ENCODE peak calls at places on chromosomes 6 and 20, in four cellular contexts. One of them, this sample, is unnamed.

GRCh38 chr6:31125586-31126363 is 5.5 kb upstream of the CDSN start:
- DNase-seq in K562: no peak
- DNase-seq in HepG2: no peak
- DNase-seq in GM12878: no peak
- DNase-seq in this sample: no peak

GRCh38 chr6:20542927-20543602 is 8.8 kb downstream of the CDKAL1 start:
- DNase-seq in K562: no peak
- DNase-seq in HepG2: peak; percentile 76
- DNase-seq in GM12878: peak; percentile 85
- DNase-seq in this sample: no peak

GRCh38 chr20:41309817-41310216 is 7.7 kb downstream of the ZHX3 start:
- DNase-seq in K562: no peak
- DNase-seq in HepG2: no peak
- DNase-seq in GM12878: no peak
- DNase-seq in this sample: no peak

GRCh38 chr20:4135385-4136077 is 120.2 kb upstream of the RNF24 start:
- DNase-seq in K562: peak; percentile 55
- DNase-seq in HepG2: peak; percentile 99
- DNase-seq in GM12878: no peak
- DNase-seq in this sample: no peak

GRCh38 chr6:40210628-40211056 is 276.4 kb upstream of the MOCS1 start:
- DNase-seq in K562: no peak
- DNase-seq in HepG2: no peak
- DNase-seq in GM12878: no peak
- DNase-seq in this sample: no peak

GRCh38 chr6:47203266-47203967 is 106.3 kb downstream of the TNFRSF21 start:
- DNase-seq in K562: no peak
- DNase-seq in HepG2: no peak
- DNase-seq in GM12878: peak; percentile 20
- DNase-seq in this sample: no peak

GRCh38 chr20:52974155-52974554 is 2.0 kb downstream of the TSHZ2 start:
- DNase-seq in K562: no peak
- DNase-seq in HepG2: no peak
- DNase-seq in GM12878: peak; percentile 28
- DNase-seq in this sample: no peak

GRCh38 chr6:89938014-89938413 is 43.7 kb downstream of the GJA10 start:
- DNase-seq in K562: no peak
- DNase-seq in HepG2: no peak
- DNase-seq in GM12878: no peak
- DNase-seq in this sample: no peak

GRCh38 chr6:29739882-29740261 is 16.6 kb downstream of the HLA-F start:
- DNase-seq in K562: no peak
- DNase-seq in HepG2: no peak
- DNase-seq in GM12878: no peak
- DNase-seq in this sample: no peak

GRCh38 chr6:72626126-72626525 is 4.3 kb downstream of the KCNQ5 start:
- DNase-seq in K562: no peak
- DNase-seq in HepG2: no peak
- DNase-seq in GM12878: peak; percentile 77
- DNase-seq in this sample: no peak

DNA sequence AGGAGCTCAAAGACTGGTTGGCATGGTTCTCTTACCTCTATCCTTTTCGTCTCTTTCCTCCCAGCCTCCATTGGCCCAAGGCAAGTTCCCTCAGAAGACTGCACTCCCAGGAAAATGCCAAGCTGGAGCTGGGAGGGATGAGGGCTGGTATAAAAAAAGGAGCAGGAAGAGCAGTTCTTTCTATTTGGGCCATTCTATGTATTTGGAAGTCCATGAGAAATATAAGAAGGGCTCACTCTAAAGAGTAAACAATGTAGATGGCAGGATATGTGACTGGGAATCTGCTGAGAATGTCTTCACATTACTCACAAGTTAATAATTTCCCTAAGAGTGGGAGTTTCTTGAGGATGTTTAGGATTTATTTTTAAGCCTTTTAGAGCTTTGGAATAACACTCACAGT is 36.6 kb upstream of the ADTRP start:
- DNase-seq in K562: no peak
- DNase-seq in HepG2: no peak
- DNase-seq in GM12878: no peak
- DNase-seq in this sample: no peak
- TF ChIP-seq CREB1 in K562: no peak
- TF ChIP-seq CREB1 in HepG2: no peak
- TF ChIP-seq CREB1 in GM12878: no peak
- TF ChIP-seq CREB1 in this sample: no peak

GRCh38 chr6:17012421-17013225 is 89.2 kb upstream of the STMND1 start:
- DNase-seq in K562: no peak
- DNase-seq in HepG2: no peak
- DNase-seq in GM12878: no peak
- DNase-seq in this sample: peak; percentile 35

GRCh38 chr6:17011985-17012384 is 89.9 kb upstream of the STMND1 start:
- DNase-seq in K562: no peak
- DNase-seq in HepG2: no peak
- DNase-seq in GM12878: no peak
- DNase-seq in this sample: no peak

GRCh38 chr6:17015144-17015543 is 86.7 kb upstream of the STMND1 start:
- DNase-seq in K562: no peak
- DNase-seq in HepG2: no peak
- DNase-seq in GM12878: peak; percentile 13
- DNase-seq in this sample: no peak

GRCh38 chr6:17015551-17016381 is 86.1 kb upstream of the STMND1 start:
- DNase-seq in K562: no peak
- DNase-seq in HepG2: no peak
- DNase-seq in GM12878: no peak
- DNase-seq in this sample: peak; percentile 58

DNA sequence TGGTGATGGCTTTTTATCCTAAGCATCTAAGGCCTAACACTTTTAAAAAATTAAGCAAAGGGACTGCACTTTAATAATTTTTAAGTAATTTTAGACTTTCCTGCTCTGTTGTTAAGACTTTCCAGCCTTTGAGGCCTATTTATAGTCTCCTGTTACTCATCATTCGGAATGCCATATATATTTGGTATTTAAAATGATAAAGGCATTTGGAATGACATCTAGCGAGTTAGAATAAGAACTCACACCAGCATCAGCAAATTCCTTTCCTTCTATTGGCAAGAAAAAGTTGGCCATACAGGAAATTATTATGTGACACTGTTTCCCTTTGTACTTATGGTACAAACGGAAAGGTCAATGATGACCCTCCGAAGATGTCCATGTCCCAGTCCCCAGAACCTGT is 88.1 kb upstream of the STMND1 start:
- DNase-seq in K562: no peak
- DNase-seq in HepG2: no peak
- DNase-seq in GM12878: no peak
- DNase-seq in this sample: no peak
- TF ChIP-seq ESRRA in K562: no peak
- TF ChIP-seq ESRRA in HepG2: no peak
- TF ChIP-seq ESRRA in GM12878: no peak
- TF ChIP-seq ESRRA in this sample: no peak

GRCh38 chr20:58037631-58038030 is 190.8 kb downstream of the ANKRD60 start:
- DNase-seq in K562: no peak
- DNase-seq in HepG2: no peak
- DNase-seq in GM12878: no peak
- DNase-seq in this sample: no peak

GRCh38 chr20:58033026-58033536 is 195.4 kb downstream of the ANKRD60 start:
- DNase-seq in K562: no peak
- DNase-seq in HepG2: no peak
- DNase-seq in GM12878: no peak
- DNase-seq in this sample: no peak

GRCh38 chr20:58028123-58028522 is 200.3 kb downstream of the ANKRD60 start:
- DNase-seq in K562: no peak
- DNase-seq in HepG2: no peak
- DNase-seq in GM12878: no peak
- DNase-seq in this sample: peak; percentile 70

GRCh38 chr20:58038123-58038654 is 190.3 kb downstream of the ANKRD60 start:
- DNase-seq in K562: no peak
- DNase-seq in HepG2: no peak
- DNase-seq in GM12878: no peak
- DNase-seq in this sample: no peak

DNA sequence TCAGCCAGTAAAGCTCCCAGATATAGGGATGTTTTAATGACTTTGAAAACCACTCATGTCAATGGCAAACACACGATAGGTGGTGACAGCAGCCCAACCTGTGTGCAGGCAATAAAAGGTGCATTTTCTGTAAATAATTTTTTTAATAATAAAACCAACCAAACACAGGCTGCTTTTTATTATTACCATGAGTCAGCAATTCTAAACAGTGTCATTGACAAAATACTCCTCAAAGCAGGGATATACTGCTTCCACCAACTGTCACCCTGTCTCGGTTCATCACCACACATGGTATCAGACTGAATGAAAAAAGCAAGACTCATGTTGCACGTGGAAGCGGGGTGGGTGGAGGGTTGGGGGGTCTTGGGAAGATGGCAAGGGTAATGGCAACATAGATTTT is 195.9 kb downstream of the ANKRD60 start:
- DNase-seq in K562: no peak
- DNase-seq in HepG2: no peak
- DNase-seq in GM12878: no peak
- DNase-seq in this sample: no peak
- TF ChIP-seq CREB1 in K562: no peak
- TF ChIP-seq CREB1 in HepG2: no peak
- TF ChIP-seq CREB1 in GM12878: no peak
- TF ChIP-seq CREB1 in this sample: no peak

DNA sequence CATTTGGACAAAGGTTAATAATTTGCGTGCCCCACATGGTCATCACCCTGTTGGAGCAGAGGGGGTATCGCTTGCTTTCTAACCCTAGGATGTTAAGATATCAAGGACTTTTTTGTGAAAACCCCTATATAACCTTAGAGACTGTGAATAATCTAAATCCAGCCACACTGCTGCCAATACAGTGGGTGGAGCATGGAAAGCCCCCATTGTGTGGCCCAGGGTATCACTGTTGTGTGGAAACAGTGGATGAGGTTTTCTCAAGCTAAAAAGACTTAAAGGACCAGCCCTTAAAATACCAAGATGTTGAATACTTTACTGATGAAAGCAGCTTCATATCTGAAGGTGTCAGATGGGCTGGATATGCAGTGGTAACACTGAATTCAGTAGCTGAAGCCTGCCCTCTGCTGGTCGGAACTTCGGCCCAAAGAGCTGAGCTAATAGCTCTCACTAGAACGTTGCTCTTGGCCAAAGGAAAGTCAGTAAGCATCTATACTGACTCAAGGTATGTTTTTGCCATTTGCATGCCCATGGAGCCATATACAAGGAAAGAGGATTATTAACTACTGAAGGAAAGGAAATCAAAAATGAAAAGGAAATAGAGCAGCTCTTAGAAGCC is 695.2 kb downstream of the PHF3 start:
- DNase-seq in K562: no peak
- DNase-seq in HepG2: peak; percentile 55
- DNase-seq in GM12878: peak; percentile 11
- DNase-seq in this sample: peak; percentile 80
- TF ChIP-seq ESRRA in K562: no peak
- TF ChIP-seq ESRRA in HepG2: no peak
- TF ChIP-seq ESRRA in GM12878: no peak
- TF ChIP-seq ESRRA in this sample: no peak

DNA sequence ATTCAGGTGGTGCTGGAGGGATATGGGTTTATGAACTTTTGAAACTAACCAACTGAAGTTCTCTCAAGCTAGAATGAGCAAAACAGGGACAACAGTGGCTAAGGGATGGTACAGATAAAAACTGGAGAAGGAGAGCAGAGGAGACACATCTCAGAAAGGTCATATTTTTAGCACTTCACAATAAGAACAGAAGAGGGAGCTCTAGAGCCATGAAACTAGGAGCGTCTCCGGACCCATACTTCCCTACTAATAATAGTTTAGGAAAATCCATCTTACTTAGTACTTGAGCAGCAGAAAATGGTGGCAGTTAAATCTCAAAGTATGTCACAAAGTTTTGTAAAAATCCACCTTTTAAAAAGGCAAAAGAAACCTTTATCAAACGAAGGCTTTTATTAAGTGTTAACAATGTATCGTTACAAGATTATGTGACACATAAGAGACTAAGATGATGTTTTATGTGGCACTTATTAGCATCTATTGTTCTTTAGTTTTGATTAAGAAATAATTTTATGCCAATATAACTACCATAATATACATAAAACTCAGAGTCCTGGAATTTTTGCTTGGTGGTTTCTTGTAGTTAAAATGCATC is 278.6 kb downstream of the TBC1D32 start:
- DNase-seq in K562: peak; percentile 60
- DNase-seq in HepG2: peak; percentile 54
- DNase-seq in GM12878: peak; percentile 4
- DNase-seq in this sample: no peak
- TF ChIP-seq CREB1 in K562: no peak
- TF ChIP-seq CREB1 in HepG2: no peak
- TF ChIP-seq CREB1 in GM12878: no peak
- TF ChIP-seq CREB1 in this sample: no peak